ENCODE peak calls at places on chromosomes 11 and 22, in five cellular contexts. V is endothelial cell, Q is HEK293T, M is NCI-H1105, Z is G401. C is an unnamed sample.
A peak's percentile ranks its signal among the peaks of the same experiment; 100 is the strongest.

GRCh38 chr22:19430890-19431541 is 517 bp downstream of the HIRA start:
- DNase-seq in V (peak; percentile 37), Q (peak; percentile 45), M (no peak), Z (peak; percentile 29), C (no peak)

GRCh38 chr11:26622201-26622600 is 50.1 kb upstream of the MUC15 start:
- DNase-seq in V (no peak), Q (no peak), M (no peak), Z (no peak), C (no peak)

GRCh38 chr11:112795896-112796686 is 165.1 kb upstream of the NCAM1 start:
- DNase-seq in V (no peak), Q (no peak), M (no peak), Z (no peak), C (no peak)

GRCh38 chr22:17779286-17780115 is 5.2 kb upstream of the BID start:
- DNase-seq in V (no peak), Q (no peak), M (no peak), Z (no peak), C (no peak)

GRCh38 chr22:42946551-42947198 is 68.3 kb downstream of the PACSIN2 start:
- DNase-seq in V (no peak), Q (no peak), M (no peak), Z (peak; percentile 33), C (peak; percentile 29)

GRCh38 chr11:64094463-64095223 is 58.9 kb downstream of the FLRT1 start:
- DNase-seq in V (no peak), Q (no peak), M (no peak), Z (no peak), C (no peak)

GRCh38 chr11:57303990-57304579 is 20.7 kb downstream of the TNKS1BP1 start:
- DNase-seq in V (no peak), Q (no peak), M (peak; percentile 39), Z (no peak), C (no peak)

GRCh38 chr22:37197451-37198289 is 9.6 kb upstream of the C1QTNF6 start:
- DNase-seq in V (no peak), Q (no peak), M (no peak), Z (peak; percentile 66), C (peak; percentile 61)

GRCh38 chr22:34804588-34804987 is 261.4 kb upstream of the ISX start:
- DNase-seq in V (no peak), Q (no peak), M (no peak), Z (no peak), C (no peak)

GRCh38 chr11:17743808-17744119 is 9.2 kb downstream of the KCNC1 start:
- DNase-seq in V (no peak), Q (no peak), M (no peak), Z (no peak), C (no peak)

GRCh38 chr22:46036558-46037408 is 59.8 kb upstream of the WNT7B start:
- DNase-seq in V (no peak), Q (peak; percentile 49), M (no peak), Z (peak; percentile 58), C (peak; percentile 65)

GRCh38 chr11:79184285-79184684 is 256.5 kb downstream of the TENM4 start:
- DNase-seq in V (no peak), Q (no peak), M (no peak), Z (no peak), C (no peak)

GRCh38 chr11:32288276-32288675 is 147.1 kb downstream of the WT1 start:
- DNase-seq in V (no peak), Q (no peak), M (no peak), Z (no peak), C (no peak)

GRCh38 chr22:19201858-19202798 is 23.6 kb upstream of the SLC25A1 start:
- DNase-seq in V (no peak), Q (no peak), M (no peak), Z (no peak), C (no peak)

GRCh38 chr22:42939941-42940653 is 74.9 kb downstream of the PACSIN2 start:
- DNase-seq in V (no peak), Q (no peak), M (no peak), Z (no peak), C (no peak)

GRCh38 chr11:44727373-44728084 is 767 bp downstream of the TSPAN18 start:
- DNase-seq in V (peak; percentile 92), Q (peak; percentile 93), M (peak; percentile 77), Z (peak; percentile 85), C (peak; percentile 81)

GRCh38 chr22:24834845-24835570 is 29.0 kb downstream of the SGSM1 start:
- DNase-seq in V (peak; percentile 40), Q (peak; percentile 51), M (no peak), Z (peak; percentile 64), C (peak; percentile 59)

GRCh38 chr11:107092667-107093066 is 74.4 kb upstream of the GUCY1A2 start:
- DNase-seq in V (no peak), Q (no peak), M (no peak), Z (no peak), C (no peak)

GRCh38 chr22:24011735-24012068 is 598 bp downstream of the CABIN1 start:
- DNase-seq in V (no peak), Q (peak; percentile 35), M (no peak), Z (peak; percentile 41), C (no peak)

GRCh38 chr22:24164243-24164642 is 17.0 kb upstream of the SUSD2 start:
- DNase-seq in V (no peak), Q (no peak), M (no peak), Z (no peak), C (no peak)

GRCh38 chr11:20373102-20373501 is 9.6 kb downstream of the HTATIP2 start:
- DNase-seq in V (no peak), Q (no peak), M (no peak), Z (no peak), C (no peak)

GRCh38 chr22:30878516-30879365 is 89.8 kb downstream of the MORC2 start:
- DNase-seq in V (no peak), Q (peak; percentile 45), M (no peak), Z (peak; percentile 86), C (peak; percentile 83)

GRCh38 chr22:34950480-34950879 is 115.5 kb upstream of the ISX start:
- DNase-seq in V (no peak), Q (no peak), M (no peak), Z (peak; percentile 1), C (peak; percentile 0)

GRCh38 chr11:27353593-27354358 is 9.2 kb downstream of the CCDC34 start:
- DNase-seq in V (no peak), Q (no peak), M (no peak), Z (no peak), C (no peak)

GRCh38 chr11:62725686-62726085 is 1.6 kb downstream of the HNRNPUL2 start:
- DNase-seq in V (no peak), Q (no peak), M (no peak), Z (no peak), C (no peak)

GRCh38 chr22:37681556-37682049 is 4.5 kb upstream of the NOL12 start:
- DNase-seq in V (peak; percentile 70), Q (peak; percentile 83), M (peak; percentile 27), Z (peak; percentile 72), C (peak; percentile 77)

GRCh38 chr22:20145206-20145831 is 5.5 kb downstream of the CCDC188 start:
- DNase-seq in V (no peak), Q (no peak), M (no peak), Z (no peak), C (no peak)

GRCh38 chr11:83191491-83191890 is 2.0 kb upstream of the ANKRD42 start:
- DNase-seq in V (no peak), Q (no peak), M (no peak), Z (no peak), C (no peak)

GRCh38 chr11:73591743-73592142 is 6.2 kb downstream of the FAM168A start:
- DNase-seq in V (no peak), Q (no peak), M (no peak), Z (no peak), C (no peak)

C was measured in cerebellar cortex.